ENCODE peak calls at places on chromosomes 12 and 14, in four cellular contexts. One of them, this sample, is unnamed.

GRCh38 chr12:30908389-30909087 is 18.0 kb upstream of the TSPAN11 start:
- DNase-seq in NCI-H345: no peak
- DNase-seq in NCI-H1694: peak; percentile 69
- DNase-seq in T-cell: no peak
- DNase-seq in this sample: peak; percentile 79

GRCh38 chr14:77400216-77400615 is 23.0 kb downstream of the SAMD15 start:
- DNase-seq in NCI-H1694: no peak
- DNase-seq in NCI-H345: no peak
- DNase-seq in T-cell: no peak
- DNase-seq in this sample: no peak

GRCh38 chr14:35258420-35258819 is 33.8 kb upstream of the PSMA6 start:
- DNase-seq in NCI-H1694: no peak
- DNase-seq in T-cell: no peak
- DNase-seq in NCI-H345: no peak
- DNase-seq in this sample: no peak

GRCh38 chr14:81536125-81536771 is 2.6 kb upstream of the SEL1L start:
- DNase-seq in NCI-H345: no peak
- DNase-seq in T-cell: no peak
- DNase-seq in NCI-H1694: no peak
- DNase-seq in this sample: no peak

GRCh38 chr12:132342322-132342721 is 12.9 kb upstream of the GALNT9 start:
- DNase-seq in T-cell: no peak
- DNase-seq in NCI-H345: no peak
- DNase-seq in NCI-H1694: no peak
- DNase-seq in this sample: no peak

GRCh38 chr12:78155546-78155945 is 324.9 kb downstream of the NAV3 start:
- DNase-seq in NCI-H345: no peak
- DNase-seq in NCI-H1694: no peak
- DNase-seq in T-cell: no peak
- DNase-seq in this sample: no peak

GRCh38 chr12:95756362-95756761 is 34.2 kb downstream of the NTN4 start:
- DNase-seq in NCI-H1694: no peak
- DNase-seq in NCI-H345: no peak
- DNase-seq in T-cell: no peak
- DNase-seq in this sample: no peak

GRCh38 chr14:74392616-74393570 is 33.1 kb downstream of the SYNDIG1L start:
- DNase-seq in T-cell: no peak
- DNase-seq in NCI-H1694: no peak
- DNase-seq in NCI-H345: no peak
- DNase-seq in this sample: no peak

GRCh38 chr14:30108975-30109700 is 181.5 kb upstream of the PRKD1 start:
- DNase-seq in NCI-H1694: no peak
- DNase-seq in NCI-H345: no peak
- DNase-seq in T-cell: no peak
- DNase-seq in this sample: no peak

GRCh38 chr14:32534145-32534544 is 205.0 kb downstream of the AKAP6 start:
- DNase-seq in T-cell: no peak
- DNase-seq in NCI-H1694: no peak
- DNase-seq in NCI-H345: no peak
- DNase-seq in this sample: no peak

GRCh38 chr14:61456720-61457119 is 135.3 kb downstream of the PRKCH start:
- DNase-seq in NCI-H345: peak; percentile 80
- DNase-seq in T-cell: peak; percentile 71
- DNase-seq in NCI-H1694: peak; percentile 93
- DNase-seq in this sample: peak; percentile 85

GRCh38 chr12:121300083-121300819 is 3.7 kb upstream of the CAMKK2 start:
- DNase-seq in T-cell: no peak
- DNase-seq in NCI-H1694: no peak
- DNase-seq in NCI-H345: peak; percentile 44
- DNase-seq in this sample: no peak

GRCh38 chr14:77219591-77219990 is 38.0 kb downstream of the TMEM63C start:
- DNase-seq in T-cell: no peak
- DNase-seq in NCI-H345: no peak
- DNase-seq in NCI-H1694: no peak
- DNase-seq in this sample: peak; percentile 96

GRCh38 chr12:57090924-57091632 is 2.2 kb downstream of the NAB2 start:
- DNase-seq in NCI-H1694: no peak
- DNase-seq in NCI-H345: no peak
- DNase-seq in T-cell: no peak
- DNase-seq in this sample: peak; percentile 61

GRCh38 chr12:12714276-12715001 is 2.7 kb upstream of the CDKN1B start:
- DNase-seq in NCI-H1694: no peak
- DNase-seq in T-cell: peak; percentile 62
- DNase-seq in NCI-H345: peak; percentile 68
- DNase-seq in this sample: peak; percentile 78

GRCh38 chr14:95548328-95548929 is 13.6 kb downstream of the GLRX5 start:
- DNase-seq in NCI-H345: no peak
- DNase-seq in NCI-H1694: no peak
- DNase-seq in T-cell: no peak
- DNase-seq in this sample: no peak

GRCh38 chr12:104720346-104721064 is 237.6 kb downstream of the SLC41A2 start:
- DNase-seq in NCI-H345: no peak
- DNase-seq in T-cell: peak; percentile 71
- DNase-seq in NCI-H1694: no peak
- DNase-seq in this sample: no peak

GRCh38 chr12:42140901-42141300 is 3.8 kb downstream of the GXYLT1 start:
- DNase-seq in NCI-H345: no peak
- DNase-seq in NCI-H1694: no peak
- DNase-seq in T-cell: no peak
- DNase-seq in this sample: no peak

GRCh38 chr12:64009321-64010068 is 165.0 kb downstream of the SRGAP1 start:
- DNase-seq in NCI-H1694: no peak
- DNase-seq in NCI-H345: no peak
- DNase-seq in T-cell: no peak
- DNase-seq in this sample: no peak

This sample was measured in G401.